ENCODE peak calls at places on chromosomes 6 and 20, in four cellular contexts. W is IMR-90, Z is neuronal stem cell, U is H9. Y is an unnamed sample.

GRCh38 chr20:53774487-53775203 is 181.0 kb upstream of the ZNF217 start:
- DNase-seq in W (peak), Z (no peak), U (no peak), Y (peak)

GRCh38 chr6:157186785-157187181 is 136.5 kb downstream of the TMEM242 start:
- DNase-seq in W (no peak), Z (no peak), U (no peak), Y (no peak)

GRCh38 chr6:152698692-152699091 is 995 bp downstream of the MYCT1 start:
- DNase-seq in W (no peak), Z (no peak), U (no peak), Y (no peak)

GRCh38 chr20:38453941-38454340 is 18.7 kb upstream of the RALGAPB start:
- DNase-seq in W (no peak), Z (no peak), U (no peak), Y (peak)

GRCh38 chr6:108746841-108747575 is 101.2 kb upstream of the ARMC2 start:
- DNase-seq in W (no peak), Z (no peak), U (no peak), Y (peak)

GRCh38 chr20:23412026-23412425 is 9.3 kb downstream of the NAPB start:
- DNase-seq in W (peak), Z (no peak), U (no peak), Y (no peak)

GRCh38 chr6:156699017-156699421 is 78.2 kb upstream of the ARID1B start:
- DNase-seq in W (peak), Z (no peak), U (no peak), Y (no peak)

GRCh38 chr20:9218412-9219001 is 149.6 kb downstream of the PLCB4 start:
- DNase-seq in W (peak), Z (no peak), U (no peak), Y (no peak)

GRCh38 chr6:75283907-75284284 is 696 bp downstream of the TMEM30A start:
- DNase-seq in W (no peak), Z (no peak), U (no peak), Y (no peak)

GRCh38 chr20:56630086-56630493 is 984 bp downstream of the TFAP2C start:
- DNase-seq in W (no peak), Z (peak), U (peak), Y (peak)

GRCh38 chr6:139539852-139540251 is 165.4 kb upstream of the CITED2 start:
- DNase-seq in W (peak), Z (no peak), U (peak), Y (peak)

GRCh38 chr6:39194466-39194865 is 34.8 kb downstream of the KCNK5 start:
- DNase-seq in W (no peak), Z (no peak), U (no peak), Y (no peak)
- H2BK120ac ChIP-seq in W (no peak), Z (peak), U (no peak), Y (no peak)

DNA sequence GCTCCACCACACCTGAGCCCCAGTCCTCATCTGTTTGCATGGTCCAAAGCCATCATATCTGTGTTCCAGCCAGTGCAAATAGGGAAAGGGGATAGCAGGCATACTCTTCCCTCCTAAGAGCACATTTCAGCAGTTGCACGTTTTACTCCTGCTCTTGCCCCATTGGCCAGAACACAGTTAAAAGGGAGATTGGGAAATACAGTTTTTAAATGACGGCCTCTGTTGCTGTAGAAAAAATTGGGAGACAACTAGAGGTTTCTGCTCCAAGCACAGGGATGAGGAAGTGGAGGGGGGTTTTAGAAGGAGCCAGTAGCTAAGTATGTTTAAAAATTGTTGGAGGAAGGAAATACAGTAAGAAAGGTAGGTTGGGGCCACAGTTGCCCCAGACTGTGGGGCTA is 14.6 kb upstream of the STK35 start:
- DNase-seq in W (no peak), Z (no peak), U (no peak), Y (no peak)
- H3K14ac ChIP-seq in W (no peak), Z (no peak), U (no peak), Y (no peak)

DNA sequence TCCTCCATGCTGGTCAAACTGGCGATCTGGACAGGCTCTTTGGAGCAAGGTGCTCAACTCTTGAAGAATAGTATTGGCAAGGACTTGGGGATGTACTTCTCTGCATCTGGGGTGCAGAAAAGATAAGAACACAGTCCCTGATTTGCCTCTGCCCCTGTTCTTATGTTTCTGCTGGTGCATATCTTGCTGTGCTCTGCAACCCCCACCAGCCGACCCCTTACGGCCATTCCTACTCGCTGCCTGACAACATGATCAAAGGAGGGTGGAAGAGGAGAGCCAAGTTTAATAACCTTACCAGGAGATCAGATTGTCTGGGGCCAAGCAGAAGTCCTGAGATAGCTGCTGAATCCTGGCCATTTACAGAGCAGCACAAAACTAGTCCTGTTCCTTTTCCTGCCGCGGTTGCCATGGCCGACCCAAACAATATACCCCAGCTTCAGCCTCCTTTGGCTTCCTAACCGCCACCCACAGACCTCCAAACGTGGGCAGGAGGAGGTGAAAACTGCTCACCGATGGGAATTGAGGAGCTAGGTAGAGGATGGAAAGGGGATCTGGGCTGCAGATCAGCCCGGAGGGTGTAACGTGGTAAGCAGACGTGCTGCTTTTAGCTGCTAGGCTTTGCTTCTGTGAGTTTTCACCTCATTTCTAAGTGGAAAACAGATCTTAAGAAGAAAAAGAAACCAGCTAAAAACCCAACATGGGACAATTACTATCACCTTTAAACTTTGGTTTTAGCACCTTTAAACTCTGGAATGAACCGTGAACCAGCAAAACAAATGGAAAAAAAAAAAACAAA is 60.9 kb downstream of the ATXN1 start:
- DNase-seq in W (no peak), Z (no peak), U (no peak), Y (no peak)
- H2AK5ac ChIP-seq in W (peak), Z (no peak), U (no peak), Y (no peak)

GRCh38 chr20:25548613-25549086 is 36.7 kb downstream of the NINL start:
- DNase-seq in W (no peak), Z (no peak), U (no peak), Y (no peak)
- H2BK120ac ChIP-seq in W (no peak), Z (no peak), U (no peak), Y (peak)

GRCh38 chr6:29631860-29632731 is 887 bp downstream of the GABBR1 start:
- DNase-seq in W (peak), Z (no peak), U (peak), Y (no peak)

GRCh38 chr6:29633532-29633901 is 534 bp upstream of the GABBR1 start:
- DNase-seq in W (peak), Z (no peak), U (no peak), Y (no peak)

GRCh38 chr6:29629571-29629970 is 3.4 kb downstream of the GABBR1 start:
- DNase-seq in W (no peak), Z (no peak), U (no peak), Y (no peak)

GRCh38 chr6:29631209-29631810 is 1.7 kb downstream of the GABBR1 start:
- DNase-seq in W (peak), Z (no peak), U (peak), Y (no peak)

GRCh38 chr6:29632789-29633531 is at the start of gene GABBR1:
- DNase-seq in W (peak), Z (peak), U (peak), Y (no peak)
- H3K14ac ChIP-seq in W (peak), Z (no peak), U (peak), Y (no peak)

GRCh38 chr20:47276251-47276650 is 80.2 kb downstream of the ZMYND8 start:
- DNase-seq in W (no peak), Z (no peak), U (no peak), Y (no peak)
- H2AK5ac ChIP-seq in W (peak), Z (no peak), U (no peak), Y (peak)

GRCh38 chr6:35718911-35719381 is 17.9 kb upstream of the ARMC12 start:
- DNase-seq in W (no peak), Z (no peak), U (no peak), Y (no peak)

GRCh38 chr6:35719407-35719829 is 17.4 kb upstream of the ARMC12 start:
- DNase-seq in W (no peak), Z (no peak), U (no peak), Y (no peak)

GRCh38 chr6:35717449-35718353 is 19.1 kb upstream of the ARMC12 start:
- DNase-seq in W (no peak), Z (no peak), U (no peak), Y (no peak)

GRCh38 chr6:35718354-35718695 is 18.5 kb upstream of the ARMC12 start:
- DNase-seq in W (no peak), Z (no peak), U (no peak), Y (no peak)

GRCh38 chr6:35716798-35717197 is 20.0 kb upstream of the ARMC12 start:
- DNase-seq in W (no peak), Z (no peak), U (no peak), Y (no peak)
- H2BK120ac ChIP-seq in W (no peak), Z (no peak), U (no peak), Y (no peak)

DNA sequence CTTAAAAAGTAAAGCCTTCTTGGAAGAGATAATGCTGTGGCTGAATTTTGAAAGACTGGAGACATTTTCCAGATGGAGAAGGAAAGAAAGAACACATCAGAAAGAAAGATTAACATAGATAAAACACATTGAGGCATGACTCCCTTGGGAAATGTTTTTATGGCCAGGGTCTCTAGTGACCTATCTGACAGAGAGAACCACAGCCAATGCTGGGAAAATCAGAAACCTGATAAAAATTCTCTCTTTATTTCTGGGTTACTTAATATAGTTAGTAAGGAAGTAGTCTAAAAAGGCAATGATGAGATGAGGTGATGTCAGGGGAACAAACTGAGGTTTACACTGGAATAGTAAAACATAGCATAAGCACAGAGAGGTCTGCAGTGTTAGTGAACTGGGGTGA is 31.1 kb downstream of the ELOVL2 start:
- DNase-seq in W (no peak), Z (no peak), U (no peak), Y (no peak)
- H3K14ac ChIP-seq in W (no peak), Z (no peak), U (no peak), Y (no peak)

GRCh38 chr6:41813956-41814355 is 26.5 kb downstream of the TOMM6 start:
- DNase-seq in W (no peak), Z (no peak), U (no peak), Y (no peak)
- H2AK5ac ChIP-seq in W (no peak), Z (no peak), U (no peak), Y (no peak)

DNA sequence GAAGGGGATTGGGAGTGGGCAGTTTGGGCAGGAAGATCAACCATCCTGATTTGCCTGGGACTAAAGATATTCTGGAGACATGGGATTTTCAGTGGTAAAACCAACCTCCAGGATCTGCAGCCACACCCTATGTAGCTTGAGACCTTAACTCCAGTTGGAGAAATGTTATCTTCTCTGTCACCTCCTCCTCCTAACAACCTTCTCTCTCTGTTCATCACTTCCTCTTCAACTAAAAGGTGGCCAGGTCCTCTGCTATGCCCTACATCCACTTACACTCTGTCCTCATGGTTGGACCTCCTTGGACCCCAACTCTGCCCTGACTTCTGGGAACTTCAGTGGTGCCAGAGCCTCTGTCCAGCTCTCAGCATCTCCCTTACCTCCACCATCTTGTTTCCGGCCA is 42.0 kb upstream of the SLC9A8 start:
- DNase-seq in W (no peak), Z (no peak), U (no peak), Y (no peak)
- H2BK120ac ChIP-seq in W (peak), Z (no peak), U (no peak), Y (no peak)

Y was measured in trophoblast cell.